ENCODE peak calls at places on chromosomes 12 and 14, in four cellular contexts. S is SHP77, V is Right ventricle myocardium superior, E is NCI-H345. X is an unnamed sample.

GRCh38 chr12:12449533-12450025 is 92.7 kb downstream of the BORCS5 start:
- DNase-seq in S (no peak), V (no peak), E (no peak), X (no peak)

GRCh38 chr12:6603095-6603567 is 4.0 kb downstream of the CHD4 start:
- DNase-seq in S (no peak), V (peak), E (no peak), X (no peak)

GRCh38 chr14:105505101-105505500 is 14.1 kb downstream of the TEDC1 start:
- DNase-seq in S (no peak), V (peak), E (no peak), X (no peak)

GRCh38 chr12:16583991-16584745 is 21.8 kb downstream of the LMO3 start:
- DNase-seq in S (no peak), V (no peak), E (no peak), X (no peak)

GRCh38 chr14:45716506-45716905 is 463.5 kb upstream of the MIS18BP1 start:
- DNase-seq in S (peak), V (no peak), E (no peak), X (no peak)

GRCh38 chr14:100654814-100655795 is 67.9 kb upstream of the BEGAIN start:
- DNase-seq in S (peak), V (no peak), E (peak), X (peak)

GRCh38 chr12:47811581-47812484 is 7.9 kb downstream of the HDAC7 start:
- DNase-seq in S (no peak), V (peak), E (no peak), X (peak)

GRCh38 chr12:130458341-130458740 is 120.7 kb downstream of the PIWIL1 start:
- DNase-seq in S (no peak), V (no peak), E (no peak), X (no peak)

GRCh38 chr14:48250575-48250974 is 575.2 kb upstream of the MDGA2 start:
- DNase-seq in S (no peak), V (no peak), E (no peak), X (no peak)

GRCh38 chr12:124713436-124714082 is 146.1 kb upstream of the NCOR2 start:
- DNase-seq in S (no peak), V (no peak), E (no peak), X (peak)

GRCh38 chr14:54338696-54339317 is 58.0 kb upstream of the CDKN3 start:
- DNase-seq in S (no peak), V (no peak), E (no peak), X (peak)

GRCh38 chr12:46188170-46188569 is 80.7 kb downstream of the SLC38A1 start:
- DNase-seq in S (no peak), V (no peak), E (no peak), X (no peak)

GRCh38 chr14:104874571-104875411 is 9.7 kb downstream of the CEP170B start:
- DNase-seq in S (no peak), V (no peak), E (no peak), X (no peak)

GRCh38 chr12:51888316-51889215 is 663 bp downstream of the ANKRD33 start:
- DNase-seq in S (no peak), V (no peak), E (no peak), X (no peak)

GRCh38 chr12:13631873-13632272 is 349.5 kb downstream of the GRIN2B start:
- DNase-seq in S (no peak), V (no peak), E (no peak), X (no peak)

GRCh38 chr14:51609987-51610283 is 41.8 kb upstream of the FRMD6 start:
- DNase-seq in S (no peak), V (no peak), E (no peak), X (no peak)

GRCh38 chr12:131570596-131570995 is 140.3 kb upstream of the SFSWAP start:
- DNase-seq in S (no peak), V (no peak), E (no peak), X (no peak)

GRCh38 chr14:76348898-76349297 is 27.0 kb upstream of the ESRRB start:
- DNase-seq in S (peak), V (no peak), E (no peak), X (no peak)

GRCh38 chr14:68656452-68656851 is 136.4 kb downstream of the ZFP36L1 start:
- DNase-seq in S (no peak), V (no peak), E (no peak), X (no peak)

GRCh38 chr14:47826809-47827208 is 151.4 kb upstream of the MDGA2 start:
- DNase-seq in S (no peak), V (no peak), E (no peak), X (no peak)

GRCh38 chr14:104103061-104104005 is 17.8 kb downstream of the ASPG start:
- DNase-seq in S (no peak), V (peak), E (no peak), X (no peak)

GRCh38 chr12:71661977-71662522 is 1.6 kb downstream of the ZFC3H1 start:
- DNase-seq in S (no peak), V (no peak), E (no peak), X (peak)

GRCh38 chr12:62631531-62632520 is 165.2 kb downstream of the MON2 start:
- DNase-seq in S (no peak), V (peak), E (peak), X (no peak)

GRCh38 chr14:26204954-26205479 is 392.8 kb downstream of the NOVA1 start:
- DNase-seq in S (peak), V (peak), E (no peak), X (no peak)

GRCh38 chr14:72024043-72024407 is 91.8 kb downstream of the RGS6 start:
- DNase-seq in S (peak), V (no peak), E (peak), X (peak)

GRCh38 chr12:67469666-67470065 is 178.9 kb upstream of the DYRK2 start:
- DNase-seq in S (no peak), V (peak), E (no peak), X (no peak)

GRCh38 chr14:65926935-65927700 is 514.6 kb downstream of the FUT8 start:
- DNase-seq in S (no peak), V (no peak), E (no peak), X (no peak)

GRCh38 chr14:72810201-72810600 is 83.7 kb downstream of the DPF3 start:
- DNase-seq in S (no peak), V (no peak), E (no peak), X (no peak)

GRCh38 chr12:47377414-47378221 is 297.9 kb upstream of the AMIGO2 start:
- DNase-seq in S (peak), V (peak), E (no peak), X (no peak)

GRCh38 chr12:21637985-21638891 is 19.4 kb downstream of the LDHB start:
- DNase-seq in S (no peak), V (no peak), E (no peak), X (peak)

GRCh38 chr14:45251912-45252311 is 1.1 kb downstream of the MIS18BP1 start:
- DNase-seq in S (peak), V (no peak), E (peak), X (peak)

GRCh38 chr12:116959845-116960514 is 49.2 kb downstream of the FBXW8 start:
- DNase-seq in S (no peak), V (no peak), E (no peak), X (no peak)

GRCh38 chr14:35121026-35121886 is 534 bp downstream of the PPP2R3C start:
- DNase-seq in S (peak), V (peak), E (no peak), X (no peak)

X was measured in Karpas-422.